ENCODE peak calls at places on chromosome 22, in nine cellular contexts. A, O, W, M, C, N, X, Y and H are unnamed samples.

GRCh38 chr22:28560005-28560742 is 119.5 kb downstream of the TTC28 start:
- DNase-seq in W (no peak), M (no peak), C (no peak), X (no peak), N (no peak), O (no peak), A (no peak), Y (no peak), H (no peak)

GRCh38 chr22:37192232-37192631 is 4.2 kb upstream of the C1QTNF6 start:
- DNase-seq in A (no peak), O (no peak), Y (no peak), M (no peak), X (no peak), W (no peak), N (no peak), C (no peak), H (no peak)

GRCh38 chr22:39490966-39491680 is 11.0 kb upstream of the MIEF1 start:
- DNase-seq in W (no peak), A (no peak), Y (no peak), X (no peak), O (no peak), M (no peak), C (no peak), N (no peak), H (no peak)

GRCh38 chr22:30547188-30547587 is 647 bp upstream of the SEC14L6 start:
- DNase-seq in W (no peak), C (no peak), Y (no peak), M (no peak), N (no peak), X (no peak), O (no peak), A (no peak), H (no peak)

GRCh38 chr22:35111244-35111643 is 45.3 kb downstream of the ISX start:
- DNase-seq in N (no peak), O (no peak), M (no peak), X (no peak), C (no peak), A (no peak), Y (no peak), W (no peak), H (no peak)

GRCh38 chr22:50473088-50473487 is 1.7 kb downstream of the SBF1 start:
- DNase-seq in C (no peak), W (no peak), X (no peak), M (no peak), A (no peak), O (no peak), Y (peak; percentile 62), N (no peak), H (no peak)

GRCh38 chr22:35463231-35463933 is 63.4 kb downstream of the MCM5 start:
- DNase-seq in X (no peak), C (no peak), A (no peak), O (no peak), M (no peak), W (no peak), Y (no peak), N (no peak), H (no peak)

GRCh38 chr22:40635008-40635939 is 1.2 kb downstream of the MRTFA start:
- DNase-seq in W (no peak), N (peak; percentile 63), X (no peak), C (no peak), O (no peak), M (no peak), A (no peak), Y (no peak), H (no peak)

GRCh38 chr22:50206599-50206998 is 5.8 kb downstream of the SELENOO start:
- DNase-seq in W (no peak), A (peak; percentile 94), Y (no peak), N (peak; percentile 81), O (no peak), X (no peak), M (no peak), C (no peak), H (no peak)